ENCODE peak calls at places on chromosomes 16 and 17, in four cellular contexts. A is lower leg skin; P is activated CD8-positive, alpha-beta memory T cell treated with anti-CD3 and anti-CD28 coated beads, Interleukin-2, amount 50 U/mL, for 4 hours; M is NCI-H524 treated with DMSO at 0.1 percent for 48 hours. R is an unnamed sample.

GRCh38 chr17:75153854-75154194 is 488 bp downstream of the JPT1 start:
- DNase-seq in A (no peak), P (no peak), M (no peak), R (no peak)

GRCh38 chr16:22813946-22814325 is at the start of gene HS3ST2:
- DNase-seq in A (peak), P (no peak), M (no peak), R (no peak)

GRCh38 chr16:71368958-71369357 is 10.4 kb downstream of the CALB2 start:
- DNase-seq in P (no peak), M (no peak), A (no peak), R (no peak)

GRCh38 chr16:89193021-89193575 is 7.2 kb downstream of the SLC22A31 start:
- DNase-seq in P (peak), A (no peak), M (no peak), R (peak)

GRCh38 chr16:84582958-84583516 is 34.8 kb downstream of the COTL1 start:
- DNase-seq in A (no peak), P (no peak), M (no peak), R (no peak)

GRCh38 chr17:36183001-36183810 is 6.8 kb upstream of the TBC1D3B start:
- DNase-seq in P (no peak), M (no peak), A (no peak), R (peak)

GRCh38 chr17:21214777-21215541 is 998 bp upstream of the TMEM11 start:
- DNase-seq in M (no peak), A (no peak), P (no peak), R (no peak)

GRCh38 chr16:3007957-3008748 is 4.6 kb upstream of the CLDN9 start:
- DNase-seq in A (no peak), M (no peak), P (peak), R (no peak)

GRCh38 chr16:11768850-11769249 is 26.2 kb upstream of the TXNDC11 start:
- DNase-seq in P (no peak), A (no peak), M (no peak), R (no peak)

GRCh38 chr16:57471209-57471608 is 8.7 kb downstream of the POLR2C start:
- DNase-seq in A (no peak), P (no peak), M (no peak), R (no peak)

GRCh38 chr17:81405382-81406005 is 10.2 kb downstream of the BAHCC1 start:
- DNase-seq in A (peak), M (no peak), P (no peak), R (no peak)

GRCh38 chr16:27759301-27759871 is 209.4 kb downstream of the KATNIP start:
- DNase-seq in M (no peak), P (no peak), A (no peak), R (no peak)

GRCh38 chr17:66560691-66561090 is 258.3 kb downstream of the PRKCA start:
- DNase-seq in M (no peak), A (no peak), P (no peak), R (no peak)

GRCh38 chr17:50424246-50425000 is 1.6 kb upstream of the ACSF2 start:
- DNase-seq in A (no peak), P (no peak), M (no peak), R (no peak)

GRCh38 chr16:71201054-71201453 is 29.5 kb downstream of the HYDIN start:
- DNase-seq in P (no peak), M (no peak), A (no peak), R (no peak)

GRCh38 chr16:12124742-12125141 is 148.2 kb downstream of the SNX29 start:
- DNase-seq in M (no peak), P (no peak), A (no peak), R (no peak)

R was measured in natural killer cell treated with Interleukin-12 subunit alpha and Interleukin-12 subunit beta and Interleukin-15 and Interleukin-18, amount 100 ng/mL, for 72 hours.